ENCODE peak calls at places on chromosomes 4 and X, in ten cellular contexts. M, A, P, T, J, O, N, K, V and I are unnamed samples.

GRCh38 chrX:71111141-71111843 is at the start of gene IL2RG:
- DNase-seq in K (no peak), P (no peak), J (peak), M (no peak), A (peak), O (no peak), V (peak), N (no peak), T (no peak), I (no peak)

GRCh38 chr4:2931765-2932560 is 31.2 kb downstream of the NOP14 start:
- DNase-seq in O (no peak), N (no peak), T (no peak), P (no peak), J (no peak), M (no peak), A (peak), V (peak), K (no peak), I (peak)

GRCh38 chr4:57410331-57411052 is 300.3 kb upstream of the IGFBP7 start:
- DNase-seq in T (no peak), O (no peak), J (no peak), P (no peak), K (no peak), V (no peak), M (no peak), A (no peak), N (no peak), I (no peak)

GRCh38 chr4:74161676-74162450 is 3.9 kb downstream of the MTHFD2L start:
- DNase-seq in M (no peak), A (no peak), J (no peak), T (no peak), P (no peak), O (no peak), K (no peak), N (peak), V (no peak), I (no peak)

GRCh38 chr4:8891646-8892555 is 20.3 kb upstream of the HMX1 start:
- DNase-seq in V (no peak), N (no peak), P (no peak), M (no peak), O (no peak), T (no peak), J (no peak), A (no peak), K (no peak), I (no peak)

GRCh38 chr4:173334891-173335754 is 965 bp upstream of the HMGB2 start:
- DNase-seq in V (peak), T (peak), O (no peak), P (peak), N (peak), A (no peak), K (peak), M (peak), J (no peak), I (peak)

GRCh38 chrX:93932471-93933220 is 258.6 kb downstream of the FAM133A start:
- DNase-seq in A (no peak), P (no peak), M (no peak), N (no peak), K (no peak), T (no peak), V (no peak), O (no peak), J (no peak), I (no peak)

GRCh38 chrX:108028854-108029253 is 16.0 kb upstream of the VSIG1 start:
- DNase-seq in O (no peak), M (no peak), J (no peak), K (no peak), V (no peak), P (no peak), N (peak), T (no peak), A (no peak), I (no peak)

GRCh38 chr4:165332502-165332901 is 5.0 kb downstream of the MSMO1 start:
- DNase-seq in T (no peak), M (no peak), O (no peak), V (no peak), J (no peak), P (no peak), K (no peak), N (no peak), A (no peak), I (no peak)

GRCh38 chrX:23332101-23332887 is 2.4 kb upstream of the PTCHD1 start:
- DNase-seq in N (no peak), P (no peak), O (no peak), K (no peak), M (peak), A (no peak), J (no peak), V (no peak), T (no peak), I (no peak)

GRCh38 chr4:76993787-76994641 is 44.5 kb downstream of the SEPTIN11 start:
- DNase-seq in K (no peak), M (no peak), V (peak), O (no peak), A (peak), P (no peak), J (no peak), T (no peak), N (no peak), I (no peak)